ENCODE peak calls at places on chromosome 10, in six cellular contexts. One of them, this sample, is unnamed.

GRCh38 chr10:120514035-120514620 is 57.1 kb downstream of the PLPP4 start:
- DNase-seq in activated CD4-positive, alpha-beta memory T cell treated with anti-CD3 and anti-CD28 coated beads for 36 hours: peak
- DNase-seq in LoVo: peak
- DNase-seq in activated CD8-positive, alpha-beta memory T cell treated with anti-CD3 and anti-CD28 coated beads, Interleukin-2, amount 50 U/mL, for 48 hours: no peak
- DNase-seq in prostate gland: no peak
- DNase-seq in cardiac muscle cell: peak
- DNase-seq in this sample: peak

GRCh38 chr10:106711313-106711906 is 453.1 kb downstream of the SORCS1 start:
- DNase-seq in activated CD4-positive, alpha-beta memory T cell treated with anti-CD3 and anti-CD28 coated beads for 36 hours: peak
- DNase-seq in LoVo: no peak
- DNase-seq in activated CD8-positive, alpha-beta memory T cell treated with anti-CD3 and anti-CD28 coated beads, Interleukin-2, amount 50 U/mL, for 48 hours: peak
- DNase-seq in prostate gland: no peak
- DNase-seq in cardiac muscle cell: peak
- DNase-seq in this sample: peak

GRCh38 chr10:63438506-63439498 is 27.0 kb downstream of the JMJD1C start:
- DNase-seq in activated CD4-positive, alpha-beta memory T cell treated with anti-CD3 and anti-CD28 coated beads for 36 hours: no peak
- DNase-seq in LoVo: peak
- DNase-seq in activated CD8-positive, alpha-beta memory T cell treated with anti-CD3 and anti-CD28 coated beads, Interleukin-2, amount 50 U/mL, for 48 hours: no peak
- DNase-seq in prostate gland: no peak
- DNase-seq in cardiac muscle cell: peak
- DNase-seq in this sample: no peak

GRCh38 chr10:132137111-132138072 is 49.4 kb upstream of the DPYSL4 start:
- DNase-seq in activated CD4-positive, alpha-beta memory T cell treated with anti-CD3 and anti-CD28 coated beads for 36 hours: no peak
- DNase-seq in LoVo: no peak
- DNase-seq in activated CD8-positive, alpha-beta memory T cell treated with anti-CD3 and anti-CD28 coated beads, Interleukin-2, amount 50 U/mL, for 48 hours: no peak
- DNase-seq in prostate gland: no peak
- DNase-seq in cardiac muscle cell: no peak
- DNase-seq in this sample: no peak

GRCh38 chr10:75508814-75509306 is 77.4 kb downstream of the LRMDA start:
- DNase-seq in activated CD4-positive, alpha-beta memory T cell treated with anti-CD3 and anti-CD28 coated beads for 36 hours: no peak
- DNase-seq in LoVo: peak
- DNase-seq in activated CD8-positive, alpha-beta memory T cell treated with anti-CD3 and anti-CD28 coated beads, Interleukin-2, amount 50 U/mL, for 48 hours: no peak
- DNase-seq in prostate gland: no peak
- DNase-seq in cardiac muscle cell: peak
- DNase-seq in this sample: no peak

GRCh38 chr10:72948762-72949161 is 5.8 kb downstream of the PLA2G12B start:
- DNase-seq in activated CD4-positive, alpha-beta memory T cell treated with anti-CD3 and anti-CD28 coated beads for 36 hours: no peak
- DNase-seq in LoVo: no peak
- DNase-seq in activated CD8-positive, alpha-beta memory T cell treated with anti-CD3 and anti-CD28 coated beads, Interleukin-2, amount 50 U/mL, for 48 hours: no peak
- DNase-seq in prostate gland: no peak
- DNase-seq in cardiac muscle cell: no peak
- DNase-seq in this sample: no peak

GRCh38 chr10:109428775-109429480 is 494.4 kb downstream of the XPNPEP1 start:
- DNase-seq in activated CD4-positive, alpha-beta memory T cell treated with anti-CD3 and anti-CD28 coated beads for 36 hours: no peak
- DNase-seq in LoVo: no peak
- DNase-seq in activated CD8-positive, alpha-beta memory T cell treated with anti-CD3 and anti-CD28 coated beads, Interleukin-2, amount 50 U/mL, for 48 hours: no peak
- DNase-seq in prostate gland: no peak
- DNase-seq in cardiac muscle cell: no peak
- DNase-seq in this sample: no peak

GRCh38 chr10:70679498-70679897 is 7.2 kb downstream of the ADAMTS14 start:
- DNase-seq in activated CD4-positive, alpha-beta memory T cell treated with anti-CD3 and anti-CD28 coated beads for 36 hours: no peak
- DNase-seq in LoVo: no peak
- DNase-seq in activated CD8-positive, alpha-beta memory T cell treated with anti-CD3 and anti-CD28 coated beads, Interleukin-2, amount 50 U/mL, for 48 hours: no peak
- DNase-seq in prostate gland: no peak
- DNase-seq in cardiac muscle cell: peak
- DNase-seq in this sample: no peak

GRCh38 chr10:13788701-13789447 is 202.1 kb downstream of the PRPF18 start:
- DNase-seq in activated CD4-positive, alpha-beta memory T cell treated with anti-CD3 and anti-CD28 coated beads for 36 hours: peak
- DNase-seq in LoVo: no peak
- DNase-seq in activated CD8-positive, alpha-beta memory T cell treated with anti-CD3 and anti-CD28 coated beads, Interleukin-2, amount 50 U/mL, for 48 hours: no peak
- DNase-seq in prostate gland: no peak
- DNase-seq in cardiac muscle cell: peak
- DNase-seq in this sample: no peak

GRCh38 chr10:6300106-6300783 is 97.5 kb downstream of the PFKFB3 start:
- DNase-seq in activated CD4-positive, alpha-beta memory T cell treated with anti-CD3 and anti-CD28 coated beads for 36 hours: peak
- DNase-seq in LoVo: peak
- DNase-seq in activated CD8-positive, alpha-beta memory T cell treated with anti-CD3 and anti-CD28 coated beads, Interleukin-2, amount 50 U/mL, for 48 hours: peak
- DNase-seq in prostate gland: no peak
- DNase-seq in cardiac muscle cell: peak
- DNase-seq in this sample: peak

GRCh38 chr10:114911052-114911697 is 26.8 kb upstream of the TRUB1 start:
- DNase-seq in activated CD4-positive, alpha-beta memory T cell treated with anti-CD3 and anti-CD28 coated beads for 36 hours: no peak
- DNase-seq in LoVo: no peak
- DNase-seq in activated CD8-positive, alpha-beta memory T cell treated with anti-CD3 and anti-CD28 coated beads, Interleukin-2, amount 50 U/mL, for 48 hours: no peak
- DNase-seq in prostate gland: no peak
- DNase-seq in cardiac muscle cell: no peak
- DNase-seq in this sample: no peak

This sample was measured in MM.1S.